ENCODE peak calls at places on chromosome 9, in five cellular contexts. W, Y, U, P and V are unnamed samples.

GRCh38 chr9:134136997-134137302 is 1.1 kb downstream of the WDR5 start:
- DNase-seq in W (no peak), Y (no peak), U (no peak), P (no peak), V (no peak)

GRCh38 chr9:109270971-109271900 is 49.6 kb downstream of the EPB41L4B start:
- DNase-seq in W (no peak), U (no peak), P (no peak), Y (no peak), V (no peak)

GRCh38 chr9:131099088-131099611 is 2.8 kb downstream of the AIF1L start:
- DNase-seq in Y (no peak), W (no peak), U (no peak), P (no peak), V (no peak)

GRCh38 chr9:124855944-124856773 is 2.9 kb downstream of the WDR38 start:
- DNase-seq in Y (peak), U (no peak), P (no peak), W (no peak), V (peak)

GRCh38 chr9:133104718-133105460 is 16.2 kb downstream of the RALGDS start:
- DNase-seq in Y (no peak), W (no peak), P (no peak), U (no peak), V (no peak)

GRCh38 chr9:107749787-107750444 is 260.3 kb upstream of the KLF4 start:
- DNase-seq in P (peak), U (no peak), W (peak), Y (no peak), V (peak)

GRCh38 chr9:131607591-131607990 is 62.3 kb downstream of the PRRT1B start:
- DNase-seq in P (no peak), U (no peak), Y (no peak), W (no peak), V (no peak)

GRCh38 chr9:110125207-110125751 is 82.7 kb downstream of the C9orf152 start:
- DNase-seq in P (peak), Y (peak), U (no peak), W (peak), V (no peak)

GRCh38 chr9:7640205-7640604 is 159.4 kb downstream of the DMAC1 start:
- DNase-seq in Y (no peak), P (peak), U (no peak), W (peak), V (no peak)

GRCh38 chr9:78371981-78372380 is 75.1 kb downstream of the PSAT1 start:
- DNase-seq in Y (peak), U (no peak), W (no peak), P (no peak), V (no peak)

GRCh38 chr9:99471033-99471432 is 249.0 kb downstream of the SEC61B start:
- DNase-seq in U (no peak), P (no peak), W (no peak), Y (no peak), V (no peak)